ENCODE peak calls at places on chromosomes 2 and 18, in ten cellular contexts. L is aorta; A is GM23248; F is NCI-H1105; J is spleen; Y is GM13976; T is hepatic stellate cell; H is NCI-H2081; O is activated CD4-positive, CD25-positive, alpha-beta regulatory T cell treated with anti-CD3 and anti-CD28 coated beads, Interleukin-2, amount 50 U/mL, for 72 hours; B is activated T-cell treated with anti-CD3 and anti-CD28 coated beads for 1 hour. Z is an unnamed sample.
A peak's percentile ranks its signal among the peaks of the same experiment; 100 is the strongest.

GRCh38 chr2:119366161-119366648 is 429 bp downstream of the C2orf76 start:
- DNase-seq in O (no peak), L (no peak), B (peak; percentile 6), J (no peak), F (no peak), T (peak; percentile 14), Y (peak; percentile 27), A (peak; percentile 63), H (peak; percentile 7), Z (no peak)

GRCh38 chr18:38491195-38491594 is 925.6 kb upstream of the CELF4 start:
- DNase-seq in L (no peak), F (no peak), T (no peak), O (no peak), J (no peak), A (no peak), B (no peak), Y (no peak), H (no peak), Z (no peak)

GRCh38 chr2:109290887-109291675 is 162.1 kb downstream of the SH3RF3 start:
- DNase-seq in Y (no peak), O (no peak), A (peak; percentile 33), B (no peak), H (peak; percentile 21), F (no peak), T (peak; percentile 67), J (peak; percentile 66), L (no peak), Z (no peak)

GRCh38 chr2:205276071-205276777 is 406.1 kb upstream of the NRP2 start:
- DNase-seq in A (peak; percentile 14), Y (no peak), F (no peak), L (no peak), T (no peak), O (no peak), H (no peak), J (no peak), B (no peak), Z (no peak)

GRCh38 chr18:47750889-47751423 is 179.5 kb downstream of the SMAD2 start:
- DNase-seq in F (no peak), A (no peak), B (no peak), T (no peak), Y (no peak), J (no peak), O (no peak), H (no peak), L (no peak), Z (no peak)

GRCh38 chr2:170965446-170966225 is 36.6 kb downstream of the GORASP2 start:
- DNase-seq in H (no peak), B (no peak), J (no peak), A (no peak), L (no peak), F (no peak), O (no peak), T (no peak), Y (no peak), Z (no peak)

GRCh38 chr2:150675807-150676206 is 188.3 kb upstream of the RND3 start:
- DNase-seq in T (no peak), B (no peak), A (no peak), L (no peak), O (no peak), H (no peak), Y (no peak), F (no peak), J (no peak), Z (no peak)

GRCh38 chr2:152826880-152827279 is 108.5 kb downstream of the ARL6IP6 start:
- DNase-seq in L (no peak), F (no peak), T (no peak), Y (no peak), O (no peak), A (peak; percentile 89), J (no peak), B (no peak), H (peak; percentile 21), Z (no peak)

GRCh38 chr18:23664674-23665073 is 2.0 kb upstream of the ANKRD29 start:
- DNase-seq in F (no peak), A (no peak), J (no peak), B (no peak), O (no peak), T (no peak), Y (no peak), H (no peak), L (no peak), Z (no peak)

GRCh38 chr18:23563377-23564043 is 22.8 kb downstream of the NPC1 start:
- DNase-seq in J (no peak), Y (no peak), B (no peak), A (peak; percentile 64), T (no peak), O (no peak), H (no peak), F (no peak), L (no peak), Z (no peak)

GRCh38 chr2:102453497-102453896 is 19.5 kb upstream of the SLC9A4 start:
- DNase-seq in L (no peak), F (peak; percentile 34), Y (no peak), O (no peak), A (no peak), H (no peak), T (no peak), B (no peak), J (no peak), Z (no peak)

GRCh38 chr2:110819711-110820110 is 87.3 kb downstream of the ACOXL start:
- DNase-seq in O (no peak), H (no peak), F (no peak), Y (no peak), B (no peak), T (no peak), J (no peak), L (no peak), A (no peak), Z (no peak)

GRCh38 chr2:42843611-42844010 is 51.2 kb upstream of the HAAO start:
- DNase-seq in Y (no peak), O (no peak), F (no peak), T (no peak), B (no peak), J (peak; percentile 4), H (no peak), L (no peak), A (no peak), Z (no peak)

GRCh38 chr2:173299764-173300163 is 54.9 kb upstream of the CDCA7 start:
- DNase-seq in H (no peak), F (no peak), T (no peak), O (no peak), J (no peak), B (no peak), A (no peak), Y (no peak), L (no peak), Z (no peak)

GRCh38 chr18:2223394-2223793 is 347.9 kb downstream of the METTL4 start:
- DNase-seq in H (no peak), A (peak; percentile 24), B (no peak), F (no peak), Y (no peak), L (no peak), O (no peak), J (no peak), T (no peak), Z (no peak)

GRCh38 chr2:112216158-112216557 is 38.7 kb downstream of the ZC3H8 start:
- DNase-seq in L (no peak), H (no peak), A (peak; percentile 34), J (no peak), T (peak; percentile 18), F (no peak), Y (no peak), B (no peak), O (no peak), Z (no peak)